ENCODE peak calls at places on chromosomes 12 and 14, in four cellular contexts. A, T, V and S are unnamed samples.

GRCh38 chr14:24911324-24912095 is 138.4 kb downstream of the STXBP6 start:
- DNase-seq in T (no peak), V (no peak), A (peak), S (no peak)

GRCh38 chr12:84910549-84911241 is 1.9 kb downstream of the SLC6A15 start:
- DNase-seq in T (no peak), V (no peak), A (no peak), S (no peak)

GRCh38 chr14:70748422-70748821 is 60.9 kb downstream of the MAP3K9 start:
- DNase-seq in T (no peak), V (no peak), A (no peak), S (no peak)

GRCh38 chr12:58728397-58728796 is 191.9 kb downstream of the LRIG3 start:
- DNase-seq in T (no peak), V (no peak), A (no peak), S (no peak)

GRCh38 chr14:101504096-101504948 is 57.0 kb upstream of the DIO3 start:
- DNase-seq in A (no peak), V (peak), T (no peak), S (no peak)

GRCh38 chr12:94620611-94621010 is 29.7 kb downstream of the TMCC3 start:
- DNase-seq in V (no peak), A (no peak), T (no peak), S (no peak)

GRCh38 chr12:80776706-80777105 is 60.0 kb downstream of the MYF5 start:
- DNase-seq in A (no peak), V (no peak), T (no peak), S (no peak)

GRCh38 chr12:48978291-48978740 is at the start of gene WNT1:
- DNase-seq in A (no peak), V (peak), T (no peak), S (no peak)

GRCh38 chr12:509494-509893 is 49.8 kb downstream of the B4GALNT3 start:
- DNase-seq in V (no peak), T (no peak), A (no peak), S (no peak)

GRCh38 chr14:58813745-58814144 is 176.0 kb downstream of the DACT1 start:
- DNase-seq in T (no peak), V (no peak), A (no peak), S (no peak)

GRCh38 chr12:102406033-102406584 is 74.3 kb downstream of the IGF1 start:
- DNase-seq in V (no peak), T (no peak), A (no peak), S (no peak)

GRCh38 chr12:77325505-77325904 is 260.1 kb upstream of the E2F7 start:
- DNase-seq in A (no peak), T (no peak), V (no peak), S (no peak)

GRCh38 chr12:129966086-129966640 is 62.3 kb upstream of the TMEM132D start:
- DNase-seq in V (no peak), A (no peak), T (no peak), S (no peak)

GRCh38 chr12:59699408-59700144 is 103.7 kb downstream of the SLC16A7 start:
- DNase-seq in T (no peak), A (no peak), V (no peak), S (no peak)

GRCh38 chr14:64825498-64825897 is 54.2 kb downstream of the SPTB start:
- DNase-seq in T (no peak), V (no peak), A (no peak), S (no peak)

GRCh38 chr12:103501447-103501846 is 5.7 kb upstream of the C12orf42 start:
- DNase-seq in T (no peak), A (no peak), V (no peak), S (no peak)

GRCh38 chr14:80315681-80316080 is 104.4 kb upstream of the DIO2 start:
- DNase-seq in A (no peak), T (no peak), V (no peak), S (no peak)

GRCh38 chr12:6919588-6919987 is 5.2 kb downstream of the ENO2 start:
- DNase-seq in A (no peak), T (no peak), V (peak), S (no peak)

GRCh38 chr12:64107776-64108175 is 114.3 kb downstream of the KICS2 start:
- DNase-seq in A (no peak), T (no peak), V (no peak), S (no peak)

GRCh38 chr12:55718020-55718419 is 2.2 kb upstream of the RDH5 start:
- DNase-seq in V (peak), T (no peak), A (no peak), S (no peak)

GRCh38 chr14:50658203-50658602 is 9.9 kb downstream of the SAV1 start:
- DNase-seq in A (no peak), V (no peak), T (no peak), S (no peak)

GRCh38 chr12:26233620-26234019 is 38.2 kb downstream of the SSPN start:
- DNase-seq in V (no peak), A (no peak), T (no peak), S (no peak)

GRCh38 chr12:24418157-24418556 is 468.7 kb upstream of the SOX5 start:
- DNase-seq in A (no peak), T (no peak), V (no peak), S (no peak)

GRCh38 chr12:132439333-132439904 is 50.5 kb upstream of the FBRSL1 start:
- DNase-seq in V (no peak), A (peak), T (no peak), S (no peak)

GRCh38 chr14:23175823-23176222 is 7.6 kb downstream of the SLC7A8 start:
- DNase-seq in V (no peak), A (no peak), T (no peak), S (no peak)

GRCh38 chr14:38412654-38413053 is 156.8 kb upstream of the CLEC14A start:
- DNase-seq in T (no peak), V (no peak), A (no peak), S (no peak)

GRCh38 chr14:64719601-64720000 is 15.4 kb downstream of the PLEKHG3 start:
- DNase-seq in T (no peak), V (no peak), A (no peak), S (no peak)

GRCh38 chr12:105761075-105761474 is 377.7 kb downstream of the NUAK1 start:
- DNase-seq in A (no peak), V (no peak), T (no peak), S (no peak)

GRCh38 chr12:93825926-93826599 is 148.9 kb downstream of the CRADD start:
- DNase-seq in T (no peak), A (no peak), V (no peak), S (no peak)